ENCODE peak calls at places on chromosomes 6 and 20, in four cellular contexts. B is K562, P is HepG2, Y is GM12878. S is an unnamed sample.
A peak's percentile ranks its signal among the peaks of the same experiment; 100 is the strongest.

GRCh38 chr6:141988954-141989705 is 143.6 kb upstream of the GJE1 start:
- DNase-seq in Y (no peak), B (peak; percentile 62), P (peak; percentile 65), S (peak; percentile 25)

GRCh38 chr6:6685249-6685667 is 96.7 kb downstream of the LY86 start:
- DNase-seq in Y (peak; percentile 32), B (no peak), P (peak; percentile 32), S (no peak)

GRCh38 chr20:41169184-41169690 is 31.9 kb downstream of the PLCG1 start:
- DNase-seq in B (no peak), Y (no peak), P (no peak), S (no peak)

GRCh38 chr6:34249469-34250370 is 914 bp upstream of the SMIM29 start:
- DNase-seq in Y (no peak), P (no peak), B (no peak), S (no peak)

GRCh38 chr20:38770546-38770945 is 22.3 kb downstream of the ACTR5 start:
- DNase-seq in B (no peak), P (peak; percentile 37), Y (no peak), S (no peak)

GRCh38 chr20:12331236-12331635 is 413.5 kb downstream of the BTBD3 start:
- DNase-seq in Y (no peak), P (no peak), B (no peak), S (no peak)

GRCh38 chr20:62306440-62307187 is 3.8 kb downstream of the ADRM1 start:
- DNase-seq in Y (no peak), B (no peak), P (no peak), S (no peak)

GRCh38 chr6:42402184-42402583 is 49.5 kb downstream of the TRERF1 start:
- DNase-seq in Y (peak; percentile 74), P (no peak), B (no peak), S (no peak)

GRCh38 chr20:32585011-32585518 is at the start of gene NOL4L:
- DNase-seq in Y (no peak), B (peak; percentile 75), P (no peak), S (peak; percentile 69)

GRCh38 chr20:1891263-1892121 is 3.7 kb upstream of the SIRPA start:
- DNase-seq in P (no peak), B (no peak), Y (no peak), S (no peak)

GRCh38 chr6:116444092-116444491 is 17.1 kb upstream of the CALHM6 start:
- DNase-seq in Y (no peak), B (peak; percentile 40), P (peak; percentile 21), S (no peak)

DNA sequence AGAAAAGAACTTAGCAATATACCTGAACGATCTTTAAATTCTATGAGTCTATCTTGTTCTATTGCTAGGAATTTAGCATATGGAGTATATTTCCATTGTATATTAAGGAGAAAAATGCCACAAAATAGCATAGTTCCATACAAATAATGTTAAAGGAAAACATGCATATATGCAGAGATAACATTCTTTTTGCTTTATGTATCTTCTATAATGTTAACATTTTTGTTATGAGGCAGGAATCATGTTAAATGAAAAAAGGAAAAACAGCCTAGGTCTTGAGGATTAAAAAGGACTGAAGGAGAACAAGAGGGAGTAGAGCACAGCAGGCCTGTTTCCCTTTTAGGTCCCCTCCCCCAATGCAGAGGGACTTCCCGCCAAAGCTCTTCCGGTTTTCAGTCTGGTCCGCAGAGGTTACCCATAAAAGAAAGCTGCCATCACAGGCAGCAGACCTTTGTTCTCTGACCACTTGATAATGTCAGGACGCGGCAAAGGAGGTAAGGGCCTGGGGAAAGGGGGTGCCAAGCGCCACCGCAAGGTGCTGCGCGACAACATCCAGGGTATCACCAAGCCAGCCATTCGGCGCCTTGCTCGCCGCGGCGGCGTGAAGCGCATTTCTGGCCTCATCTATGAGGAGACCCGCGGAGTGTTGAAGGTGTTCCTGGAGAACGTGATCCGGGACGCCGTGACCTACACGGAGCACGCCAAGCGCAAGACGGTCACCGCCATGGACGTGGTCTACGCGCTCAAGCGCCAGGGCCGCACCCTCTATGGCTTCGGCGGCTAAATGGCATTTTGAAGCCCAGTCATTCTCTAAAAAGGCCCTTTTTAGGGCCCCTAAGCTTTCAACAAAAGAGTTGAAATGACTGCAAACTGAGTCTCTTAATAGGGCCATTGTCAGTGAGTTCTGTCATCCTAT is 108.4 kb upstream of the PRSS16 start:
- DNase-seq in Y (peak; percentile 95), B (peak; percentile 95), P (no peak), S (peak; percentile 92)
- TF ChIP-seq POLR2A in Y (peak; percentile 94), B (peak; percentile 98), P (no peak), S (peak; percentile 91)

GRCh38 chr6:63598001-63598250 is 25.6 kb downstream of the LOC128125822 start:
- DNase-seq in B (no peak), P (no peak), Y (no peak), S (no peak)
- TF ChIP-seq BRCA1 in B (no peak), P (no peak), Y (no peak), S (no peak)

GRCh38 chr6:100203391-100203790 is 209.4 kb upstream of the MCHR2 start:
- DNase-seq in Y (no peak), B (no peak), P (no peak), S (no peak)
- TF ChIP-seq CHD2 in Y (no peak), B (no peak), P (no peak), S (no peak)

GRCh38 chr20:37336369-37337207 is 9.4 kb upstream of the SRC start:
- DNase-seq in P (no peak), B (peak; percentile 71), Y (peak; percentile 94), S (no peak)
- TF ChIP-seq POLR2A in P (no peak), B (no peak), Y (peak; percentile 41), S (no peak)

S was measured in H1.